ENCODE peak calls at places on chromosome 16, in five cellular contexts. N, V, Z, F and Q are unnamed samples.

GRCh38 chr16:69123894-69124293 is 8.5 kb downstream of the CHTF8 start:
- DNase-seq in N (peak), V (peak), Z (peak), F (peak), Q (peak)

GRCh38 chr16:73172621-73173312 is 124.8 kb upstream of the ZFHX3 start:
- DNase-seq in N (peak), V (no peak), Z (no peak), F (no peak), Q (no peak)

GRCh38 chr16:1596516-1596915 is 15.4 kb downstream of the IFT140 start:
- DNase-seq in N (no peak), V (no peak), Z (no peak), F (no peak), Q (no peak)

GRCh38 chr16:86430814-86431213 is 79.5 kb upstream of the FOXF1 start:
- DNase-seq in N (no peak), V (no peak), Z (no peak), F (no peak), Q (no peak)

GRCh38 chr16:11497329-11497805 is 89.4 kb downstream of the LITAF start:
- DNase-seq in N (peak), V (no peak), Z (peak), F (peak), Q (peak)

GRCh38 chr16:57367111-57367752 is 5.1 kb upstream of the CX3CL1 start:
- DNase-seq in N (no peak), V (no peak), Z (no peak), F (no peak), Q (no peak)

GRCh38 chr16:48511071-48511540 is 98.9 kb downstream of the N4BP1 start:
- DNase-seq in N (no peak), V (no peak), Z (no peak), F (no peak), Q (no peak)

GRCh38 chr16:88616320-88616719 is 22.1 kb upstream of the IL17C start:
- DNase-seq in N (no peak), V (no peak), Z (no peak), F (no peak), Q (no peak)

GRCh38 chr16:53995378-53995777 is 291.2 kb downstream of the IRX3 start:
- DNase-seq in N (no peak), V (no peak), Z (no peak), F (no peak), Q (no peak)

GRCh38 chr16:73396556-73396955 is 348.6 kb upstream of the ZFHX3 start:
- DNase-seq in N (no peak), V (no peak), Z (no peak), F (no peak), Q (no peak)

GRCh38 chr16:10964891-10965326 is 20.5 kb downstream of the CLEC16A start:
- DNase-seq in N (no peak), V (no peak), Z (no peak), F (peak), Q (no peak)

GRCh38 chr16:89337965-89338364 is 120.5 kb downstream of the ZNF778 start:
- DNase-seq in N (no peak), V (no peak), Z (no peak), F (no peak), Q (no peak)

GRCh38 chr16:2156025-2156848 is 655 bp downstream of the TRAF7 start:
- DNase-seq in N (no peak), V (no peak), Z (no peak), F (peak), Q (peak)